ENCODE peak calls at places on chromosomes 6 and 20, in ten cellular contexts. One of them, this sample, is unnamed.

GRCh38 chr6:111604259-111605099 is 1.2 kb downstream of the TRAF3IP2 start:
- DNase-seq in coronary artery: peak
- DNase-seq in neural progenitor cell: peak
- DNase-seq in tibial nerve: peak
- DNase-seq in GM06990: no peak
- DNase-seq in hepatocyte: peak
- DNase-seq in heart right ventricle: peak
- DNase-seq in dorsolateral prefrontal cortex: peak
- DNase-seq in HCT116: no peak
- DNase-seq in fibroblast of lung: peak
- DNase-seq in this sample: peak

GRCh38 chr20:49186535-49187329 is 1.4 kb downstream of the STAU1 start:
- DNase-seq in fibroblast of lung: peak
- DNase-seq in HCT116: no peak
- DNase-seq in coronary artery: no peak
- DNase-seq in tibial nerve: no peak
- DNase-seq in neural progenitor cell: peak
- DNase-seq in dorsolateral prefrontal cortex: no peak
- DNase-seq in GM06990: no peak
- DNase-seq in hepatocyte: peak
- DNase-seq in heart right ventricle: peak
- DNase-seq in this sample: peak

GRCh38 chr20:23082846-23083552 is 3.1 kb downstream of the CD93 start:
- DNase-seq in neural progenitor cell: no peak
- DNase-seq in dorsolateral prefrontal cortex: no peak
- DNase-seq in GM06990: no peak
- DNase-seq in heart right ventricle: peak
- DNase-seq in hepatocyte: no peak
- DNase-seq in tibial nerve: no peak
- DNase-seq in coronary artery: peak
- DNase-seq in HCT116: no peak
- DNase-seq in fibroblast of lung: no peak
- DNase-seq in this sample: no peak

GRCh38 chr20:22403860-22404608 is 180.3 kb downstream of the FOXA2 start:
- DNase-seq in neural progenitor cell: peak
- DNase-seq in tibial nerve: no peak
- DNase-seq in HCT116: no peak
- DNase-seq in dorsolateral prefrontal cortex: no peak
- DNase-seq in GM06990: no peak
- DNase-seq in hepatocyte: peak
- DNase-seq in fibroblast of lung: peak
- DNase-seq in coronary artery: no peak
- DNase-seq in heart right ventricle: no peak
- DNase-seq in this sample: no peak

GRCh38 chr20:62922451-62922921 is 3.8 kb downstream of the DIDO1 start:
- DNase-seq in GM06990: no peak
- DNase-seq in neural progenitor cell: no peak
- DNase-seq in hepatocyte: no peak
- DNase-seq in HCT116: no peak
- DNase-seq in coronary artery: no peak
- DNase-seq in dorsolateral prefrontal cortex: no peak
- DNase-seq in fibroblast of lung: no peak
- DNase-seq in tibial nerve: no peak
- DNase-seq in heart right ventricle: no peak
- DNase-seq in this sample: no peak

GRCh38 chr6:118706702-118707101 is 55.3 kb upstream of the CEP85L start:
- DNase-seq in neural progenitor cell: no peak
- DNase-seq in GM06990: no peak
- DNase-seq in coronary artery: no peak
- DNase-seq in heart right ventricle: no peak
- DNase-seq in tibial nerve: no peak
- DNase-seq in fibroblast of lung: no peak
- DNase-seq in dorsolateral prefrontal cortex: no peak
- DNase-seq in hepatocyte: no peak
- DNase-seq in HCT116: no peak
- DNase-seq in this sample: peak

GRCh38 chr6:117508450-117508971 is 26.0 kb downstream of the DCBLD1 start:
- DNase-seq in coronary artery: no peak
- DNase-seq in tibial nerve: no peak
- DNase-seq in GM06990: no peak
- DNase-seq in hepatocyte: no peak
- DNase-seq in neural progenitor cell: no peak
- DNase-seq in heart right ventricle: no peak
- DNase-seq in fibroblast of lung: no peak
- DNase-seq in dorsolateral prefrontal cortex: no peak
- DNase-seq in HCT116: no peak
- DNase-seq in this sample: no peak

GRCh38 chr6:69231983-69232382 is 564.8 kb downstream of the LMBRD1 start:
- DNase-seq in dorsolateral prefrontal cortex: peak
- DNase-seq in HCT116: no peak
- DNase-seq in heart right ventricle: no peak
- DNase-seq in neural progenitor cell: no peak
- DNase-seq in coronary artery: no peak
- DNase-seq in tibial nerve: no peak
- DNase-seq in GM06990: no peak
- DNase-seq in fibroblast of lung: no peak
- DNase-seq in hepatocyte: no peak
- DNase-seq in this sample: no peak

GRCh38 chr6:168533428-168533827 is 92.4 kb downstream of the SMOC2 start:
- DNase-seq in coronary artery: no peak
- DNase-seq in HCT116: no peak
- DNase-seq in tibial nerve: no peak
- DNase-seq in GM06990: no peak
- DNase-seq in dorsolateral prefrontal cortex: no peak
- DNase-seq in neural progenitor cell: no peak
- DNase-seq in heart right ventricle: peak
- DNase-seq in hepatocyte: no peak
- DNase-seq in fibroblast of lung: no peak
- DNase-seq in this sample: no peak

GRCh38 chr6:43990627-43991619 is 136.3 kb downstream of the MRPL14 start:
- DNase-seq in HCT116: no peak
- DNase-seq in GM06990: no peak
- DNase-seq in hepatocyte: peak
- DNase-seq in dorsolateral prefrontal cortex: no peak
- DNase-seq in heart right ventricle: no peak
- DNase-seq in tibial nerve: no peak
- DNase-seq in fibroblast of lung: peak
- DNase-seq in neural progenitor cell: no peak
- DNase-seq in coronary artery: no peak
- DNase-seq in this sample: peak

GRCh38 chr6:69690986-69691385 is 105.8 kb downstream of the LMBRD1 start:
- DNase-seq in GM06990: no peak
- DNase-seq in HCT116: no peak
- DNase-seq in neural progenitor cell: no peak
- DNase-seq in tibial nerve: no peak
- DNase-seq in fibroblast of lung: peak
- DNase-seq in coronary artery: no peak
- DNase-seq in hepatocyte: no peak
- DNase-seq in heart right ventricle: no peak
- DNase-seq in dorsolateral prefrontal cortex: no peak
- DNase-seq in this sample: no peak

GRCh38 chr6:116291701-116292396 is 12.1 kb upstream of the TSPYL1 start:
- DNase-seq in heart right ventricle: no peak
- DNase-seq in HCT116: no peak
- DNase-seq in coronary artery: no peak
- DNase-seq in hepatocyte: no peak
- DNase-seq in fibroblast of lung: no peak
- DNase-seq in neural progenitor cell: no peak
- DNase-seq in GM06990: no peak
- DNase-seq in dorsolateral prefrontal cortex: no peak
- DNase-seq in tibial nerve: no peak
- DNase-seq in this sample: no peak

GRCh38 chr20:31691646-31692275 is 30.9 kb downstream of the BCL2L1 start:
- DNase-seq in HCT116: no peak
- DNase-seq in dorsolateral prefrontal cortex: no peak
- DNase-seq in hepatocyte: no peak
- DNase-seq in tibial nerve: no peak
- DNase-seq in heart right ventricle: no peak
- DNase-seq in neural progenitor cell: no peak
- DNase-seq in fibroblast of lung: no peak
- DNase-seq in GM06990: no peak
- DNase-seq in coronary artery: no peak
- DNase-seq in this sample: peak

GRCh38 chr6:124741341-124741740 is 220.9 kb upstream of the RNF217 start:
- DNase-seq in heart right ventricle: no peak
- DNase-seq in dorsolateral prefrontal cortex: no peak
- DNase-seq in tibial nerve: no peak
- DNase-seq in HCT116: no peak
- DNase-seq in fibroblast of lung: no peak
- DNase-seq in coronary artery: no peak
- DNase-seq in neural progenitor cell: no peak
- DNase-seq in GM06990: no peak
- DNase-seq in hepatocyte: no peak
- DNase-seq in this sample: peak

DNA sequence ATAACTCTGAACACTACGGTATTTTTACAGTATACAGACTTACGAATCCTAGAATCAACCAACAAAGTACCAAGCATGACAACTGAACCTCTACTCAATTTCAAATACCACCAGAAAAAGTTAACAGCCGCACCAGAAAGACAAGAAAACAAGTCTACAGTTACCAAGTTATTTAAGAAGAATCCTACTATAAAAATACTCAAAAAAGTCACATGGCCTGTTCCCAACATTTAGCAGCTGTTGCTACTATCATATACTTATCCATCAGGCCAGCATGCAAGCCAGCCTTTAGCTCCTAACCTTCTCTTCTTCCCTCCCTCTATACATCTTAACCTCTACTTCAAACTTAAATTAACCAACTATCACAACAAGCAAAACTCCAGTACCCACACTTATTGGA is 1.9 kb downstream of the SYNCRIP start:
- DNase-seq in HCT116: no peak
- DNase-seq in heart right ventricle: no peak
- DNase-seq in dorsolateral prefrontal cortex: no peak
- DNase-seq in GM06990: no peak
- DNase-seq in fibroblast of lung: peak
- DNase-seq in coronary artery: no peak
- DNase-seq in hepatocyte: no peak
- DNase-seq in tibial nerve: no peak
- DNase-seq in neural progenitor cell: no peak
- DNase-seq in this sample: peak
- H3K4me3 ChIP-seq in HCT116: peak
- H3K4me3 ChIP-seq in heart right ventricle: peak
- H3K4me3 ChIP-seq in dorsolateral prefrontal cortex: peak
- H3K4me3 ChIP-seq in GM06990: peak
- H3K4me3 ChIP-seq in fibroblast of lung: peak
- H3K4me3 ChIP-seq in coronary artery: peak
- H3K4me3 ChIP-seq in hepatocyte: peak
- H3K4me3 ChIP-seq in tibial nerve: no peak
- H3K4me3 ChIP-seq in neural progenitor cell: peak
- H3K4me3 ChIP-seq in this sample: peak

GRCh38 chr6:122372647-122373046 is 26.8 kb upstream of the HSF2 start:
- DNase-seq in hepatocyte: no peak
- DNase-seq in tibial nerve: no peak
- DNase-seq in heart right ventricle: no peak
- DNase-seq in GM06990: no peak
- DNase-seq in coronary artery: no peak
- DNase-seq in neural progenitor cell: no peak
- DNase-seq in fibroblast of lung: peak
- DNase-seq in HCT116: no peak
- DNase-seq in dorsolateral prefrontal cortex: no peak
- DNase-seq in this sample: peak
- TF ChIP-seq CTCF in hepatocyte: peak
- TF ChIP-seq CTCF in tibial nerve: no peak
- TF ChIP-seq CTCF in heart right ventricle: no peak
- TF ChIP-seq CTCF in GM06990: no peak
- TF ChIP-seq CTCF in coronary artery: no peak
- TF ChIP-seq CTCF in neural progenitor cell: peak
- TF ChIP-seq CTCF in fibroblast of lung: peak
- TF ChIP-seq CTCF in HCT116: peak
- TF ChIP-seq CTCF in dorsolateral prefrontal cortex: peak
- TF ChIP-seq CTCF in this sample: peak

GRCh38 chr6:161259302-161259701 is 14.6 kb downstream of the AGPAT4 start:
- DNase-seq in GM06990: no peak
- DNase-seq in tibial nerve: no peak
- DNase-seq in dorsolateral prefrontal cortex: no peak
- DNase-seq in HCT116: no peak
- DNase-seq in fibroblast of lung: no peak
- DNase-seq in heart right ventricle: no peak
- DNase-seq in coronary artery: no peak
- DNase-seq in hepatocyte: no peak
- DNase-seq in neural progenitor cell: no peak
- DNase-seq in this sample: no peak
- H3K4me3 ChIP-seq in GM06990: no peak
- H3K4me3 ChIP-seq in tibial nerve: no peak
- H3K4me3 ChIP-seq in dorsolateral prefrontal cortex: no peak
- H3K4me3 ChIP-seq in HCT116: no peak
- H3K4me3 ChIP-seq in fibroblast of lung: no peak
- H3K4me3 ChIP-seq in heart right ventricle: no peak
- H3K4me3 ChIP-seq in coronary artery: no peak
- H3K4me3 ChIP-seq in hepatocyte: no peak
- H3K4me3 ChIP-seq in neural progenitor cell: no peak
- H3K4me3 ChIP-seq in this sample: no peak

GRCh38 chr20:2280083-2280482 is 15.7 kb upstream of the TGM3 start:
- DNase-seq in hepatocyte: no peak
- DNase-seq in coronary artery: no peak
- DNase-seq in tibial nerve: no peak
- DNase-seq in dorsolateral prefrontal cortex: no peak
- DNase-seq in neural progenitor cell: no peak
- DNase-seq in fibroblast of lung: no peak
- DNase-seq in GM06990: no peak
- DNase-seq in HCT116: no peak
- DNase-seq in heart right ventricle: no peak
- DNase-seq in this sample: no peak

GRCh38 chr20:2281563-2281962 is 14.2 kb upstream of the TGM3 start:
- DNase-seq in HCT116: no peak
- DNase-seq in neural progenitor cell: no peak
- DNase-seq in heart right ventricle: no peak
- DNase-seq in fibroblast of lung: no peak
- DNase-seq in hepatocyte: no peak
- DNase-seq in GM06990: no peak
- DNase-seq in dorsolateral prefrontal cortex: no peak
- DNase-seq in tibial nerve: no peak
- DNase-seq in coronary artery: no peak
- DNase-seq in this sample: no peak

GRCh38 chr20:2279245-2279779 is 16.5 kb upstream of the TGM3 start:
- DNase-seq in HCT116: no peak
- DNase-seq in GM06990: no peak
- DNase-seq in hepatocyte: no peak
- DNase-seq in dorsolateral prefrontal cortex: peak
- DNase-seq in neural progenitor cell: no peak
- DNase-seq in heart right ventricle: no peak
- DNase-seq in coronary artery: no peak
- DNase-seq in fibroblast of lung: no peak
- DNase-seq in tibial nerve: no peak
- DNase-seq in this sample: no peak

GRCh38 chr20:2273634-2274302 is 22.0 kb upstream of the TGM3 start:
- DNase-seq in coronary artery: no peak
- DNase-seq in tibial nerve: no peak
- DNase-seq in HCT116: no peak
- DNase-seq in dorsolateral prefrontal cortex: no peak
- DNase-seq in heart right ventricle: no peak
- DNase-seq in fibroblast of lung: no peak
- DNase-seq in GM06990: no peak
- DNase-seq in neural progenitor cell: no peak
- DNase-seq in hepatocyte: no peak
- DNase-seq in this sample: no peak

DNA sequence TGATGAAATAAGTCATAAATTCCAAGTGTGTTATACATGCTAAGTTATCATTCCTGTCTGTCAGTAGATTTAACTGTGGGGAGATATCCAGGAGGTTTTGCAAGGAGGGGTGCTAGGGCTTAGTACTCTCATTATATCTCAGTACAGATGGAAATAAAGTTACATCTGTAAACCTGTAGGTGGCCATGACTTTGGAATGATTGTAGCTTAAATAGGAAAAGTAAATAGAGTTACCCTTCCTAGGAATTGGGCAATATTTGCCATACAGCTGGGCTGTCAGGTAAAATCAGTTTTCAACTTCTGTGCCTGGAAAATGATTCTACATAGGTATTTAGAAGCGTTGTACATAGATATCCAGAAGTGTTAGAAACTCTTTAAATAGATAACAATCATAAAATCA is 19.8 kb upstream of the TGM3 start:
- DNase-seq in tibial nerve: no peak
- DNase-seq in HCT116: no peak
- DNase-seq in hepatocyte: peak
- DNase-seq in fibroblast of lung: no peak
- DNase-seq in GM06990: no peak
- DNase-seq in neural progenitor cell: no peak
- DNase-seq in dorsolateral prefrontal cortex: no peak
- DNase-seq in heart right ventricle: no peak
- DNase-seq in coronary artery: no peak
- DNase-seq in this sample: no peak
- TF ChIP-seq CTCF in tibial nerve: no peak
- TF ChIP-seq CTCF in HCT116: no peak
- TF ChIP-seq CTCF in hepatocyte: no peak
- TF ChIP-seq CTCF in fibroblast of lung: no peak
- TF ChIP-seq CTCF in GM06990: no peak
- TF ChIP-seq CTCF in neural progenitor cell: no peak
- TF ChIP-seq CTCF in dorsolateral prefrontal cortex: no peak
- TF ChIP-seq CTCF in heart right ventricle: no peak
- TF ChIP-seq CTCF in coronary artery: no peak
- TF ChIP-seq CTCF in this sample: no peak